ENCODE peak calls at places on chromosomes 13 and 19, in five cellular contexts. One of them, this sample, is unnamed.

GRCh38 chr13:104937881-104938280 is 1597.6 kb downstream of the EFNB2 start:
- DNase-seq in activated CD8-positive, alpha-beta memory T cell treated with anti-CD3 and anti-CD28 coated beads, Interleukin-2, amount 50 U/mL, for 4 hours: no peak
- DNase-seq in NB4: no peak
- DNase-seq in chondrocyte: no peak
- DNase-seq in pulmonary artery endothelial cell: no peak
- DNase-seq in this sample: no peak

GRCh38 chr13:109345433-109345941 is 440.9 kb downstream of the IRS2 start:
- DNase-seq in chondrocyte: no peak
- DNase-seq in NB4: no peak
- DNase-seq in activated CD8-positive, alpha-beta memory T cell treated with anti-CD3 and anti-CD28 coated beads, Interleukin-2, amount 50 U/mL, for 4 hours: no peak
- DNase-seq in pulmonary artery endothelial cell: no peak
- DNase-seq in this sample: no peak

GRCh38 chr19:5947435-5947834 is 30.5 kb downstream of the RANBP3 start:
- DNase-seq in activated CD8-positive, alpha-beta memory T cell treated with anti-CD3 and anti-CD28 coated beads, Interleukin-2, amount 50 U/mL, for 4 hours: no peak
- DNase-seq in NB4: no peak
- DNase-seq in chondrocyte: no peak
- DNase-seq in pulmonary artery endothelial cell: no peak
- DNase-seq in this sample: no peak

GRCh38 chr13:43693639-43694038 is 93.1 kb downstream of the ENOX1 start:
- DNase-seq in NB4: no peak
- DNase-seq in activated CD8-positive, alpha-beta memory T cell treated with anti-CD3 and anti-CD28 coated beads, Interleukin-2, amount 50 U/mL, for 4 hours: no peak
- DNase-seq in chondrocyte: no peak
- DNase-seq in pulmonary artery endothelial cell: no peak
- DNase-seq in this sample: no peak

GRCh38 chr19:46355234-46355990 is 8.5 kb downstream of the PPP5C start:
- DNase-seq in pulmonary artery endothelial cell: no peak
- DNase-seq in NB4: no peak
- DNase-seq in activated CD8-positive, alpha-beta memory T cell treated with anti-CD3 and anti-CD28 coated beads, Interleukin-2, amount 50 U/mL, for 4 hours: no peak
- DNase-seq in chondrocyte: no peak
- DNase-seq in this sample: no peak

GRCh38 chr19:2841858-2842574 is 741 bp downstream of the ZNF555 start:
- DNase-seq in NB4: peak
- DNase-seq in chondrocyte: no peak
- DNase-seq in pulmonary artery endothelial cell: no peak
- DNase-seq in activated CD8-positive, alpha-beta memory T cell treated with anti-CD3 and anti-CD28 coated beads, Interleukin-2, amount 50 U/mL, for 4 hours: no peak
- DNase-seq in this sample: no peak

GRCh38 chr13:109875746-109876145 is 89.4 kb upstream of the IRS2 start:
- DNase-seq in NB4: no peak
- DNase-seq in chondrocyte: no peak
- DNase-seq in pulmonary artery endothelial cell: no peak
- DNase-seq in activated CD8-positive, alpha-beta memory T cell treated with anti-CD3 and anti-CD28 coated beads, Interleukin-2, amount 50 U/mL, for 4 hours: no peak
- DNase-seq in this sample: no peak

GRCh38 chr19:15463865-15464371 is 426 bp downstream of the RASAL3 start:
- DNase-seq in pulmonary artery endothelial cell: no peak
- DNase-seq in activated CD8-positive, alpha-beta memory T cell treated with anti-CD3 and anti-CD28 coated beads, Interleukin-2, amount 50 U/mL, for 4 hours: peak
- DNase-seq in chondrocyte: no peak
- DNase-seq in NB4: peak
- DNase-seq in this sample: no peak

GRCh38 chr19:30671622-30672051 is 299.5 kb downstream of the ZNF536 start:
- DNase-seq in pulmonary artery endothelial cell: no peak
- DNase-seq in activated CD8-positive, alpha-beta memory T cell treated with anti-CD3 and anti-CD28 coated beads, Interleukin-2, amount 50 U/mL, for 4 hours: no peak
- DNase-seq in NB4: no peak
- DNase-seq in chondrocyte: no peak
- DNase-seq in this sample: no peak

GRCh38 chr19:32450217-32450616 is 44.6 kb downstream of the DPY19L3 start:
- DNase-seq in activated CD8-positive, alpha-beta memory T cell treated with anti-CD3 and anti-CD28 coated beads, Interleukin-2, amount 50 U/mL, for 4 hours: no peak
- DNase-seq in NB4: no peak
- DNase-seq in pulmonary artery endothelial cell: no peak
- DNase-seq in chondrocyte: no peak
- DNase-seq in this sample: no peak

GRCh38 chr13:40874138-40874776 is 84.8 kb downstream of the SLC25A15 start:
- DNase-seq in pulmonary artery endothelial cell: no peak
- DNase-seq in NB4: peak
- DNase-seq in activated CD8-positive, alpha-beta memory T cell treated with anti-CD3 and anti-CD28 coated beads, Interleukin-2, amount 50 U/mL, for 4 hours: no peak
- DNase-seq in chondrocyte: no peak
- DNase-seq in this sample: no peak

GRCh38 chr13:63190219-63190618 is 1774.6 kb upstream of the PCDH20 start:
- DNase-seq in activated CD8-positive, alpha-beta memory T cell treated with anti-CD3 and anti-CD28 coated beads, Interleukin-2, amount 50 U/mL, for 4 hours: no peak
- DNase-seq in chondrocyte: no peak
- DNase-seq in pulmonary artery endothelial cell: no peak
- DNase-seq in NB4: no peak
- DNase-seq in this sample: no peak

GRCh38 chr19:16892438-16892837 is 3.6 kb downstream of the F2RL3 start:
- DNase-seq in activated CD8-positive, alpha-beta memory T cell treated with anti-CD3 and anti-CD28 coated beads, Interleukin-2, amount 50 U/mL, for 4 hours: no peak
- DNase-seq in NB4: no peak
- DNase-seq in chondrocyte: no peak
- DNase-seq in pulmonary artery endothelial cell: no peak
- DNase-seq in this sample: no peak